ENCODE peak calls at places on chromosomes 13 and 19, in nine cellular contexts. X is lower leg skin, Q is left lung, U is adipocyte, W is fibroblast of the aortic adventitia, C is heart left ventricle, L is body of pancreas, E is heart right ventricle, I is osteoblast. V is an unnamed sample.

GRCh38 chr19:15534957-15535864 is 26.9 kb downstream of the CYP4F22 start:
- DNase-seq in X (no peak), Q (no peak), U (no peak), W (no peak), C (no peak), L (no peak), E (no peak), I (no peak), V (no peak)

GRCh38 chr19:18428837-18429674 is 8.9 kb downstream of the ISYNA1 start:
- DNase-seq in X (no peak), Q (peak; percentile 93), U (peak; percentile 92), W (peak; percentile 63), C (peak; percentile 83), L (peak; percentile 64), E (peak; percentile 80), I (peak; percentile 99), V (no peak)

GRCh38 chr13:38566023-38566422 is 120.9 kb upstream of the FREM2 start:
- DNase-seq in X (no peak), Q (no peak), U (no peak), W (no peak), C (no peak), L (no peak), E (no peak), I (no peak), V (no peak)

GRCh38 chr13:72495681-72496080 is 231.7 kb downstream of the MZT1 start:
- DNase-seq in X (no peak), Q (no peak), U (no peak), W (no peak), C (no peak), L (no peak), E (no peak), I (no peak), V (no peak)

GRCh38 chr13:34627905-34628682 is 314.0 kb upstream of the NBEA start:
- DNase-seq in X (no peak), Q (no peak), U (no peak), W (no peak), C (no peak), L (no peak), E (no peak), I (no peak), V (no peak)

GRCh38 chr13:44399045-44399444 is 25.4 kb downstream of the SERP2 start:
- DNase-seq in X (no peak), Q (no peak), U (no peak), W (no peak), C (no peak), L (no peak), E (no peak), I (no peak), V (no peak)

GRCh38 chr13:113490496-113491417 is at the start of gene DCUN1D2:
- DNase-seq in X (peak; percentile 88), Q (peak; percentile 99), U (peak; percentile 98), W (peak; percentile 96), C (peak; percentile 97), L (peak; percentile 95), E (peak; percentile 97), I (peak; percentile 100), V (peak; percentile 93)

GRCh38 chr19:16161848-16162247 is 11.5 kb downstream of the CIB3 start:
- DNase-seq in X (no peak), Q (no peak), U (peak; percentile 67), W (peak; percentile 45), C (no peak), L (no peak), E (no peak), I (no peak), V (peak; percentile 62)

GRCh38 chr13:95137096-95137495 is 164.2 kb downstream of the ABCC4 start:
- DNase-seq in X (no peak), Q (no peak), U (no peak), W (no peak), C (no peak), L (no peak), E (no peak), I (peak; percentile 57), V (no peak)

DNA sequence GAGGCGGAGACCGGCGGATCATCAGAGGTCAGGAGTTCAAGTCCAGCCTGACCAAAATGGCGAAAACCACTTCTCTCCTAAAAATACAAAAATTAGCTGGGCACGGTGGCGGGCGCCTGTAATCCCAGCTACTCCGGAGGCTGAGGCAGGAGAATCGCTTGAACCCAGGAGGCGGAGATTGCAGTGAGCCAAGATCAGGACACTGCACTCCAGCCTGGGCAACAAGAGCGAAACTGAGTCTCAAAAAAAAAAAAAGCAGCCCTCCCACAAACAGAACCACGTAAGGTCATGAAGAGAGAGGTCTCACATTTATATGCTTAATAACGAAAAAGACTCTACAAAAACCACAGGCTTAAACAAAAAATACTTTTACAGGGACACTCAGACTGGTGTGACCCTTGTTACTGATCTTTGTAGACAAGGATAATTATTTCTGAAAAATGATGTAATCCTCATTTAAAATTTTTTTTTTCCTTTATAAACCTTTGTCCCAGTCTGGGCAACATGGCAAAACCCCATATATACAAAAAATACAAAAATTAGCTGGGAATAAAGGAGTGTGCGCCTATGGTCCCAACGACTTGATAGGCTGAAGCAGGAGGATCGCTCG is 909 bp upstream of the ZNF77 start:
- DNase-seq in X (no peak), Q (no peak), U (no peak), W (no peak), C (no peak), L (no peak), E (no peak), I (no peak), V (no peak)
- H3K4me3 ChIP-seq in X (peak overlapping the region; percentile 54), Q (peak overlapping the region; percentile 71), U (peak overlapping the region; percentile 92), W (peak overlapping the region; percentile 87), C (peak overlapping the region; percentile 38), L (no peak overlapping the region), E (peak overlapping the region; percentile 94), I (peak overlapping the region; percentile 96), V (peak overlapping the region; percentile 94)

DNA sequence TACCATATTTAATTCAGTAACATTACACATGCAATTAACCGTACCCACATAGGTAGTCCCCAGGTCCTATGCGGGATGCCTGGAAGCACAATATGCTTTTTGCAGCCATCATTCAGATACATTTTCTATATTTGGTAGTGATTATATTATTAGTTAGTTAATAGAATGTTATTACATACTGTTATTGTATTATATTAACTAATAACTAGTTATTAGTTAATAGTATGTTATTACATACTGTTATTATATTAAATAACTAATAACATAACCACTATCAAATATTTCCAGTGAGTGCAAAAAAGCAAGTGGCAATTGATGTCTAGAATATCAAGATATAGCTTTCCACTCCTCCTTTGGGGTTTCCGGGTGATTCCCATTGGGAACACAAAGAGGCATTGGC is 45.5 kb upstream of the CYP2A7 start:
- DNase-seq in X (no peak), Q (no peak), U (no peak), W (no peak), C (no peak), L (no peak), E (no peak), I (no peak), V (no peak)
- H3K4me3 ChIP-seq in X (no peak overlapping the region), Q (peak overlapping the region; percentile 40), U (no peak overlapping the region), W (no peak overlapping the region), C (no peak overlapping the region), L (no peak overlapping the region), E (no peak overlapping the region), I (no peak overlapping the region), V (no peak overlapping the region)

GRCh38 chr13:27170221-27170520 is 1.4 kb downstream of the USP12 start:
- DNase-seq in X (no peak), Q (no peak), U (no peak), W (peak; percentile 72), C (no peak), L (no peak), E (no peak), I (peak; percentile 95), V (peak; percentile 38)

GRCh38 chr13:27168086-27168485 is 3.5 kb downstream of the USP12 start:
- DNase-seq in X (no peak), Q (no peak), U (no peak), W (no peak), C (no peak), L (peak; percentile 38), E (no peak), I (peak; percentile 58), V (no peak)

GRCh38 chr13:27170521-27171243 is 929 bp downstream of the USP12 start:
- DNase-seq in X (no peak), Q (peak; percentile 86), U (peak; percentile 86), W (peak; percentile 36), C (no peak), L (peak; percentile 40), E (peak; percentile 50), I (peak; percentile 85), V (no peak)

GRCh38 chr13:27171244-27171829 is at the start of gene USP12:
- DNase-seq in X (no peak), Q (no peak), U (peak; percentile 78), W (no peak), C (peak; percentile 35), L (no peak), E (peak; percentile 43), I (peak; percentile 91), V (no peak)

GRCh38 chr13:27168870-27169525 is 2.6 kb downstream of the USP12 start:
- DNase-seq in X (no peak), Q (no peak), U (peak; percentile 29), W (peak; percentile 47), C (no peak), L (no peak), E (no peak), I (peak; percentile 86), V (no peak)
- H3K4me3 ChIP-seq in X (no peak overlapping the region), Q (no peak overlapping the region), U (peak overlapping the region; percentile 92), W (peak overlapping the region; percentile 23), C (no peak overlapping the region), L (no peak overlapping the region), E (peak overlapping the region; percentile 6), I (no peak overlapping the region), V (no peak overlapping the region)

GRCh38 chr13:106529415-106530208 is 5.8 kb downstream of the EFNB2 start:
- DNase-seq in X (no peak), Q (no peak), U (no peak), W (no peak), C (no peak), L (no peak), E (no peak), I (no peak), V (no peak)

GRCh38 chr13:106526748-106527488 is 8.5 kb downstream of the EFNB2 start:
- DNase-seq in X (no peak), Q (no peak), U (no peak), W (no peak), C (no peak), L (no peak), E (no peak), I (no peak), V (no peak)

GRCh38 chr13:106530209-106530906 is 5.1 kb downstream of the EFNB2 start:
- DNase-seq in X (no peak), Q (no peak), U (no peak), W (no peak), C (no peak), L (no peak), E (no peak), I (no peak), V (no peak)

GRCh38 chr13:106527806-106528205 is 7.7 kb downstream of the EFNB2 start:
- DNase-seq in X (no peak), Q (no peak), U (no peak), W (no peak), C (no peak), L (no peak), E (no peak), I (no peak), V (no peak)

DNA sequence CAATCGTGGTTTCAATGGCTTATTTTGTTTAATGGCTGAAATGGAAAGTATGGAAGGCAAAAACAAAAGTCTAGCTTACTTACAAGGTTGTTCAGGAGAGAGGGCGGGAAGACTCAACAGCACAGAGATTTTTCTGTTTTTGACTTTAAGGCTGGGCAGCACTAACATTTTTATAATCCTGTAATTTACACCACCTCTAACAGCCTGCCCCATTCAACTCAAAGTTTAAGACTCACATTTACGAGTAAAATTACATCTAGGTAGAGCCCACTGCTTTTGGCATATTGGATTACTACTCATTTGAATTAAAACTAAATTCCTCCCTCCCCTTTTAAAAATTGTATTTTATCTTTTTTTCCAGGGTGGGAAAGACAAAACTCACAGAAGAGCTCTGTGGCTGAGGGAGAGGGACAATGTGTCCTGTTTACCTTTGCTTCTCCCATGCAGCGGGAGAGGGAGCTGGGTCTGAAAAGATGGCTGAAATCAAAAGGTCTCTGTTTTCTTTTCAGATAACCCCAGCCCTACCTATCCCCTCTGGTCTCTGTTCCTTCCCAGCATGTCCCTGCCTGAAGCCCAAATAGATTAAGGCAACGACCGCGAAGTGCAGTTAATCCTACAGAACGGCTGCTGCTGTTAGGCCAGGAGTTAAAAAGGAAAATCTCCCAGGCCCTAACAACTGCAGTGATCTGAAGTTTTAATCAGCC is 6.6 kb downstream of the EFNB2 start:
- DNase-seq in X (no peak), Q (no peak), U (no peak), W (no peak), C (no peak), L (no peak), E (no peak), I (no peak), V (no peak)
- H3K4me3 ChIP-seq in X (no peak overlapping the region), Q (peak overlapping the region; percentile 65), U (no peak overlapping the region), W (no peak overlapping the region), C (no peak overlapping the region), L (no peak overlapping the region), E (peak overlapping the region; percentile 59), I (no peak overlapping the region), V (no peak overlapping the region)